ENCODE peak calls at places on chromosomes 16 and 17, in seven cellular contexts. One of them, this sample, is unnamed.

GRCh38 chr16:10599626-10600025 is 19.2 kb upstream of the EMP2 start:
- DNase-seq in IMR-90: no peak
- DNase-seq in H1: no peak
- DNase-seq in activated CD8-positive, alpha-beta T cell treated with anti-CD3 and anti-CD28 coated beads for 36 hours: no peak
- DNase-seq in BE2C: no peak
- DNase-seq in tibial nerve: no peak
- DNase-seq in kidney: no peak
- DNase-seq in this sample: no peak

GRCh38 chr16:50836121-50836541 is 94.2 kb downstream of the CYLD start:
- DNase-seq in IMR-90: no peak
- DNase-seq in H1: peak; percentile 17
- DNase-seq in activated CD8-positive, alpha-beta T cell treated with anti-CD3 and anti-CD28 coated beads for 36 hours: no peak
- DNase-seq in BE2C: no peak
- DNase-seq in tibial nerve: no peak
- DNase-seq in kidney: no peak
- DNase-seq in this sample: no peak

GRCh38 chr17:54950116-54950515 is 18.3 kb downstream of the COX11 start:
- DNase-seq in IMR-90: no peak
- DNase-seq in H1: no peak
- DNase-seq in activated CD8-positive, alpha-beta T cell treated with anti-CD3 and anti-CD28 coated beads for 36 hours: no peak
- DNase-seq in BE2C: no peak
- DNase-seq in tibial nerve: no peak
- DNase-seq in kidney: no peak
- DNase-seq in this sample: no peak

GRCh38 chr16:89633064-89633631 is 19.7 kb downstream of the DPEP1 start:
- DNase-seq in IMR-90: peak; percentile 73
- DNase-seq in H1: no peak
- DNase-seq in activated CD8-positive, alpha-beta T cell treated with anti-CD3 and anti-CD28 coated beads for 36 hours: no peak
- DNase-seq in BE2C: peak; percentile 47
- DNase-seq in tibial nerve: no peak
- DNase-seq in kidney: no peak
- DNase-seq in this sample: peak; percentile 87

GRCh38 chr17:58506354-58507080 is 7.9 kb downstream of the MTMR4 start:
- DNase-seq in IMR-90: peak; percentile 11
- DNase-seq in H1: no peak
- DNase-seq in activated CD8-positive, alpha-beta T cell treated with anti-CD3 and anti-CD28 coated beads for 36 hours: no peak
- DNase-seq in BE2C: no peak
- DNase-seq in tibial nerve: no peak
- DNase-seq in kidney: no peak
- DNase-seq in this sample: no peak

GRCh38 chr16:75306102-75306762 is 54.8 kb upstream of the BCAR1 start:
- DNase-seq in IMR-90: peak; percentile 47
- DNase-seq in H1: no peak
- DNase-seq in activated CD8-positive, alpha-beta T cell treated with anti-CD3 and anti-CD28 coated beads for 36 hours: no peak
- DNase-seq in BE2C: no peak
- DNase-seq in tibial nerve: no peak
- DNase-seq in kidney: no peak
- DNase-seq in this sample: peak; percentile 15

GRCh38 chr17:62140836-62141235 is 75.8 kb upstream of the MED13 start:
- DNase-seq in IMR-90: peak; percentile 52
- DNase-seq in H1: no peak
- DNase-seq in activated CD8-positive, alpha-beta T cell treated with anti-CD3 and anti-CD28 coated beads for 36 hours: no peak
- DNase-seq in BE2C: no peak
- DNase-seq in tibial nerve: no peak
- DNase-seq in kidney: no peak
- DNase-seq in this sample: no peak

GRCh38 chr16:70651524-70651923 is 5.2 kb downstream of the IL34 start:
- DNase-seq in IMR-90: peak; percentile 38
- DNase-seq in H1: no peak
- DNase-seq in activated CD8-positive, alpha-beta T cell treated with anti-CD3 and anti-CD28 coated beads for 36 hours: no peak
- DNase-seq in BE2C: no peak
- DNase-seq in tibial nerve: no peak
- DNase-seq in kidney: no peak
- DNase-seq in this sample: no peak

GRCh38 chr16:24525970-24526559 is 13.3 kb upstream of the RBBP6 start:
- DNase-seq in IMR-90: no peak
- DNase-seq in H1: peak; percentile 26
- DNase-seq in activated CD8-positive, alpha-beta T cell treated with anti-CD3 and anti-CD28 coated beads for 36 hours: no peak
- DNase-seq in BE2C: no peak
- DNase-seq in tibial nerve: no peak
- DNase-seq in kidney: no peak
- DNase-seq in this sample: peak; percentile 80

GRCh38 chr16:28549301-28549899 is 4.3 kb upstream of the SGF29 start:
- DNase-seq in IMR-90: peak; percentile 53
- DNase-seq in H1: no peak
- DNase-seq in activated CD8-positive, alpha-beta T cell treated with anti-CD3 and anti-CD28 coated beads for 36 hours: peak; percentile 18
- DNase-seq in BE2C: no peak
- DNase-seq in tibial nerve: no peak
- DNase-seq in kidney: no peak
- DNase-seq in this sample: peak; percentile 39

GRCh38 chr16:13552062-13552959 is 367.6 kb upstream of the ERCC4 start:
- DNase-seq in IMR-90: no peak
- DNase-seq in H1: no peak
- DNase-seq in activated CD8-positive, alpha-beta T cell treated with anti-CD3 and anti-CD28 coated beads for 36 hours: no peak
- DNase-seq in BE2C: no peak
- DNase-seq in tibial nerve: no peak
- DNase-seq in kidney: no peak
- DNase-seq in this sample: no peak

DNA sequence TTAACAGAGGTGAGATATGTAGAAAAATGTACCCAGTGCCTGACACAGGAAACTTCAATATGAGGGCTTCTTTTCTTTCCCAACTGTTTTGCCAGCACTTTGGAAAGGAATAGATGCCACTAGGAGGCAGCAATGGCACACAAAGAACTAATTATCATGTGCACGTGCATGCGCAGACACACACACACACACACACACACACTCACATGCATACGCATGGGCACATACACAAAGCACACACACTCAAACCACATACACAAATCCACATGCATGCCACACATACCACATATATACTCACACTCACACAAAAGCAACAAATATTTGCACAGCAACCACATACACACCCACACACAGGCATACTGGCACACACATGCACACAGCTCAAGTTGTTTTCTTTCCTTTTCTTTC is 8.8 kb upstream of the CEP112 start:
- DNase-seq in IMR-90: peak; percentile 83
- DNase-seq in H1: peak; percentile 52
- DNase-seq in activated CD8-positive, alpha-beta T cell treated with anti-CD3 and anti-CD28 coated beads for 36 hours: peak; percentile 59
- DNase-seq in BE2C: peak; percentile 72
- DNase-seq in tibial nerve: no peak
- DNase-seq in kidney: no peak
- DNase-seq in this sample: peak; percentile 82
- TF ChIP-seq CTCF in IMR-90: peak; percentile 80
- TF ChIP-seq CTCF in H1: peak; percentile 83
- TF ChIP-seq CTCF in activated CD8-positive, alpha-beta T cell treated with anti-CD3 and anti-CD28 coated beads for 36 hours: peak; percentile 73
- TF ChIP-seq CTCF in BE2C: peak; percentile 91
- TF ChIP-seq CTCF in tibial nerve: peak; percentile 56
- TF ChIP-seq CTCF in kidney: peak; percentile 72
- TF ChIP-seq CTCF in this sample: peak; percentile 82

DNA sequence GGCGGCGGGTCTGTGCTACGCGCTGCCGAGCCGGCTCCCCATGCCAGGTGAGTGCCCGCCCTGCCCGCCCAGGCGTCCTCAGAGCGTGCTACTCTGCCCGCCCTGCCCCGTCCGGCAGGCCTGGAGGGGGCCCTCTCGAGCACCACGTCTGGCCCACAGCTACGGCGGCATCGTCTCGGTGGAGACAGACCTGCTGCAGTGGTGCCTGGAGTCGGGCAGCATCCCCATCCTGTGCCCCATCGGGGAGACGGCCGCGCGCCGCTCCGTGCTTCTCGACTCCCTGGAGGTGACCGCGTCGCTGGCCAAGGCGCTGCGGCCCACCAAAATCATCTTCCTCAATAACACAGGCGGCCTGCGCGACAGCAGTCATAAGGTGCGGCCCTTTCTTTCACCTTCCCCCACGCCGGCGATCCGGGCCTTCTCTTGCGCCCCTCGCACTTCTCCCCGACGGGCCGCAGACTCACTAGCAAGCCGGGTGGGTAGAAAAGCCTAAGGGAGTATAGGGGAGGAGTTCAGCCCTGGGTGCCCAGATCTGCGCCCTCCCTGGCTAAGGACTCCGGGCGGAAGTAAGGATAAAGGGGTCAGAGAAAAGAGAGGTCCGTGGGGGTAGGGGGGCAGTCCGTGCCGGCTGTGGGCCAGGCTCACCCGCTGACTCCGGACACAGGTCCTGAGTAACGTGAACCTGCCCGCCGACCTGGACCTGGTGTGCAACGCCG is 1.6 kb downstream of the NAGS start:
- DNase-seq in IMR-90: no peak
- DNase-seq in H1: peak; percentile 83
- DNase-seq in activated CD8-positive, alpha-beta T cell treated with anti-CD3 and anti-CD28 coated beads for 36 hours: peak; percentile 59
- DNase-seq in BE2C: peak; percentile 68
- DNase-seq in tibial nerve: no peak
- DNase-seq in kidney: peak; percentile 88
- DNase-seq in this sample: no peak
- TF ChIP-seq CTCF in IMR-90: no peak
- TF ChIP-seq CTCF in H1: peak; percentile 62
- TF ChIP-seq CTCF in activated CD8-positive, alpha-beta T cell treated with anti-CD3 and anti-CD28 coated beads for 36 hours: no peak
- TF ChIP-seq CTCF in BE2C: peak; percentile 23
- TF ChIP-seq CTCF in tibial nerve: no peak
- TF ChIP-seq CTCF in kidney: no peak
- TF ChIP-seq CTCF in this sample: peak; percentile 48

DNA sequence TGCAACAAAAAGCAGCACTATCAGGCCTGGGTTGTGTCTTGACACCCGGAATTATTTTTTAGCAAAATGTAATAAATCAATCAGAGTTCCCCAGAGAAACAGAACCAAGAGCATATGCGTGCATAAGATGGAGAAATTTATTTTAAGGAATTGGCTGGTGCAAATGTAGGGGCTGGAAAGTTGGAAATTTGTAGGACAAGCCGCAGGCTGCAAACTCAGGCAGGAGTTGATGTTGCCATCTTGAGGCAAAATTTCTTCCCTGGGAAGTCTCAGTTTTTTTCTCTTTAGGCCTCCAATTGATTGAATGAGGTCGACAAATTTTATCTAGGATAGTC is 158.9 kb upstream of the FAM20A start:
- DNase-seq in IMR-90: no peak
- DNase-seq in H1: no peak
- DNase-seq in activated CD8-positive, alpha-beta T cell treated with anti-CD3 and anti-CD28 coated beads for 36 hours: no peak
- DNase-seq in BE2C: no peak
- DNase-seq in tibial nerve: no peak
- DNase-seq in kidney: no peak
- DNase-seq in this sample: no peak
- TF ChIP-seq CTCF in IMR-90: no peak
- TF ChIP-seq CTCF in H1: no peak
- TF ChIP-seq CTCF in activated CD8-positive, alpha-beta T cell treated with anti-CD3 and anti-CD28 coated beads for 36 hours: no peak
- TF ChIP-seq CTCF in BE2C: no peak
- TF ChIP-seq CTCF in tibial nerve: no peak
- TF ChIP-seq CTCF in kidney: no peak
- TF ChIP-seq CTCF in this sample: peak; percentile 47

DNA sequence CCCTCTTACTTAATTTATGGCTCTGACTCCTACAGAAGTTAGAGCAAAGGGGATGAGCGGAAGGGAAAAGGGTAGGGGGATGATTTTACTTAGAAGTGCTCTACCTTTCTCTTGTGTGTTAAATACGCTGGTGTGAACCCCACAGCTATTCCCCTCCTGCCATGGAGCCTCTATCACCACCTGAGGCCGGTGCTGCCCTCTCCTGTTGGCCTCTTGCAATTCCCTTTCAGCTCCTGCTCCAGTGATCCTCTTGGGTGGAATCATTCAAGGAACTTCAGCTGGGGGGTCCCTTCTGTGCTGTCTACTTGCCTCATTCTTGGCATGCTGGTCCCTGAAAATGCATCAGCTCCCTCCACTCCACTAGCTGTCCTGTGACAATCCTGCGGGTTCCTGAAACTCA is 41.8 kb upstream of the CDH8 start:
- DNase-seq in IMR-90: no peak
- DNase-seq in H1: peak; percentile 72
- DNase-seq in activated CD8-positive, alpha-beta T cell treated with anti-CD3 and anti-CD28 coated beads for 36 hours: no peak
- DNase-seq in BE2C: peak; percentile 7
- DNase-seq in tibial nerve: no peak
- DNase-seq in kidney: no peak
- DNase-seq in this sample: no peak
- TF ChIP-seq CTCF in IMR-90: no peak
- TF ChIP-seq CTCF in H1: peak; percentile 91
- TF ChIP-seq CTCF in activated CD8-positive, alpha-beta T cell treated with anti-CD3 and anti-CD28 coated beads for 36 hours: no peak
- TF ChIP-seq CTCF in BE2C: no peak
- TF ChIP-seq CTCF in tibial nerve: no peak
- TF ChIP-seq CTCF in kidney: no peak
- TF ChIP-seq CTCF in this sample: no peak

GRCh38 chr16:61148930-61149329 is 887.3 kb downstream of the CDH8 start:
- DNase-seq in IMR-90: no peak
- DNase-seq in H1: no peak
- DNase-seq in activated CD8-positive, alpha-beta T cell treated with anti-CD3 and anti-CD28 coated beads for 36 hours: no peak
- DNase-seq in BE2C: no peak
- DNase-seq in tibial nerve: no peak
- DNase-seq in kidney: no peak
- DNase-seq in this sample: no peak
- TF ChIP-seq CTCF in IMR-90: no peak
- TF ChIP-seq CTCF in H1: peak; percentile 46
- TF ChIP-seq CTCF in activated CD8-positive, alpha-beta T cell treated with anti-CD3 and anti-CD28 coated beads for 36 hours: no peak
- TF ChIP-seq CTCF in BE2C: peak; percentile 35
- TF ChIP-seq CTCF in tibial nerve: no peak
- TF ChIP-seq CTCF in kidney: no peak
- TF ChIP-seq CTCF in this sample: no peak

DNA sequence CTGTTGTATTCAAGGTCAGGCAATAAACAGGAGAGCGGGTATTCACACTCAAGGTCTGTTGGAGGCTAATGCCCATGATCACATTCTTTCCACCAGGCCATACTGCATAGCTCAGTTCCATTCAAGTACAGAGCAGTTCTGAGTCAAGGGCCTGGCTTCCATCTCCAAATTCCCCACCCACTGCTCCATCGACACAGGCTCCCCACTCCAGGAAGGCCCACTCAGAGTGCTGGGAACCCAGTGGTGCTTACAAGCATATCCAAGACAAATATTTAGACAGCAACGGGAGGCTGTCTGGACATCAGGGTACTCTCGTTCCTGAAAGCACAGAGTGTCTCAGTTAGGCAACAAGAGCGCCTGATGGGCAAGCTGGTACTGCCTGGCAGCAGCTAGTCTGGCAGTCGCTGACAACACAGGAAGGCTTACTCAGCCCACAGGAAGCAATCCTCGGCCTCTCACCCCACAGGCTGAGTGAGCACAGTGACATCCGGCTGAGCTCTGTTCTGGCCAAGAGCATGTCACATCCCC is 40.9 kb downstream of the RFFL start:
- DNase-seq in IMR-90: peak; percentile 87
- DNase-seq in H1: no peak
- DNase-seq in activated CD8-positive, alpha-beta T cell treated with anti-CD3 and anti-CD28 coated beads for 36 hours: peak; percentile 88
- DNase-seq in BE2C: no peak
- DNase-seq in tibial nerve: no peak
- DNase-seq in kidney: peak; percentile 89
- DNase-seq in this sample: peak; percentile 90
- TF ChIP-seq CTCF in IMR-90: peak; percentile 50
- TF ChIP-seq CTCF in H1: no peak
- TF ChIP-seq CTCF in activated CD8-positive, alpha-beta T cell treated with anti-CD3 and anti-CD28 coated beads for 36 hours: no peak
- TF ChIP-seq CTCF in BE2C: no peak
- TF ChIP-seq CTCF in tibial nerve: no peak
- TF ChIP-seq CTCF in kidney: no peak
- TF ChIP-seq CTCF in this sample: peak; percentile 32

GRCh38 chr16:73846292-73846849 is 450.2 kb upstream of the PSMD7 start:
- DNase-seq in IMR-90: no peak
- DNase-seq in H1: peak; percentile 47
- DNase-seq in activated CD8-positive, alpha-beta T cell treated with anti-CD3 and anti-CD28 coated beads for 36 hours: no peak
- DNase-seq in BE2C: no peak
- DNase-seq in tibial nerve: no peak
- DNase-seq in kidney: no peak
- DNase-seq in this sample: no peak
- TF ChIP-seq CTCF in IMR-90: no peak
- TF ChIP-seq CTCF in H1: peak; percentile 62
- TF ChIP-seq CTCF in activated CD8-positive, alpha-beta T cell treated with anti-CD3 and anti-CD28 coated beads for 36 hours: no peak
- TF ChIP-seq CTCF in BE2C: peak; percentile 6
- TF ChIP-seq CTCF in tibial nerve: no peak
- TF ChIP-seq CTCF in kidney: no peak
- TF ChIP-seq CTCF in this sample: no peak